ENCODE peak calls at places on chromosome X, in six cellular contexts. One of them, this sample, is unnamed.

GRCh38 chrX:72146527-72146926 is 14.8 kb upstream of the RTL5 start:
- DNase-seq in dermis microvascular lymphatic vessel endothelial cell: no peak
- DNase-seq in Daoy: no peak
- DNase-seq in NCI-H1092: no peak
- DNase-seq in tibial nerve: no peak
- DNase-seq in neural progenitor cell: no peak
- DNase-seq in this sample: no peak

GRCh38 chrX:148133099-148133725 is 152.1 kb downstream of the FMR1NB start:
- DNase-seq in dermis microvascular lymphatic vessel endothelial cell: peak
- DNase-seq in Daoy: no peak
- DNase-seq in NCI-H1092: no peak
- DNase-seq in tibial nerve: no peak
- DNase-seq in neural progenitor cell: no peak
- DNase-seq in this sample: no peak

GRCh38 chrX:75655627-75656026 is 129.4 kb downstream of the MAGEE2 start:
- DNase-seq in dermis microvascular lymphatic vessel endothelial cell: no peak
- DNase-seq in Daoy: no peak
- DNase-seq in NCI-H1092: no peak
- DNase-seq in tibial nerve: no peak
- DNase-seq in neural progenitor cell: no peak
- DNase-seq in this sample: no peak

GRCh38 chrX:126655061-126655460 is 102.4 kb upstream of the DCAF12L1 start:
- DNase-seq in dermis microvascular lymphatic vessel endothelial cell: no peak
- DNase-seq in Daoy: no peak
- DNase-seq in NCI-H1092: no peak
- DNase-seq in tibial nerve: no peak
- DNase-seq in neural progenitor cell: no peak
- DNase-seq in this sample: no peak

GRCh38 chrX:24979081-24979480 is 36.7 kb downstream of the ARX start:
- DNase-seq in dermis microvascular lymphatic vessel endothelial cell: no peak
- DNase-seq in Daoy: no peak
- DNase-seq in NCI-H1092: no peak
- DNase-seq in tibial nerve: no peak
- DNase-seq in neural progenitor cell: no peak
- DNase-seq in this sample: no peak

GRCh38 chrX:45445745-45446412 is 245.2 kb upstream of the DIPK2B start:
- DNase-seq in dermis microvascular lymphatic vessel endothelial cell: peak
- DNase-seq in Daoy: peak
- DNase-seq in NCI-H1092: no peak
- DNase-seq in tibial nerve: no peak
- DNase-seq in neural progenitor cell: no peak
- DNase-seq in this sample: no peak

GRCh38 chrX:67619253-67619652 is 75.4 kb downstream of the AR start:
- DNase-seq in dermis microvascular lymphatic vessel endothelial cell: peak
- DNase-seq in Daoy: no peak
- DNase-seq in NCI-H1092: no peak
- DNase-seq in tibial nerve: no peak
- DNase-seq in neural progenitor cell: no peak
- DNase-seq in this sample: no peak

GRCh38 chrX:1464282-1465131 is 11.8 kb upstream of the ASMTL start:
- DNase-seq in dermis microvascular lymphatic vessel endothelial cell: no peak
- DNase-seq in Daoy: no peak
- DNase-seq in NCI-H1092: no peak
- DNase-seq in tibial nerve: no peak
- DNase-seq in neural progenitor cell: no peak
- DNase-seq in this sample: no peak

GRCh38 chrX:1679238-1679637 is 64.4 kb downstream of the ASMT start:
- DNase-seq in dermis microvascular lymphatic vessel endothelial cell: no peak
- DNase-seq in Daoy: peak
- DNase-seq in NCI-H1092: no peak
- DNase-seq in tibial nerve: no peak
- DNase-seq in neural progenitor cell: no peak
- DNase-seq in this sample: no peak

GRCh38 chrX:24506082-24506481 is 41.0 kb downstream of the PDK3 start:
- DNase-seq in dermis microvascular lymphatic vessel endothelial cell: no peak
- DNase-seq in Daoy: peak
- DNase-seq in NCI-H1092: no peak
- DNase-seq in tibial nerve: no peak
- DNase-seq in neural progenitor cell: no peak
- DNase-seq in this sample: no peak

GRCh38 chrX:18956322-18957032 is 27.4 kb downstream of the PHKA2 start:
- DNase-seq in dermis microvascular lymphatic vessel endothelial cell: no peak
- DNase-seq in Daoy: no peak
- DNase-seq in NCI-H1092: no peak
- DNase-seq in tibial nerve: no peak
- DNase-seq in neural progenitor cell: no peak
- DNase-seq in this sample: no peak

GRCh38 chrX:17411189-17411588 is 36.2 kb downstream of the NHS start:
- DNase-seq in dermis microvascular lymphatic vessel endothelial cell: no peak
- DNase-seq in Daoy: no peak
- DNase-seq in NCI-H1092: no peak
- DNase-seq in tibial nerve: no peak
- DNase-seq in neural progenitor cell: no peak
- DNase-seq in this sample: no peak

GRCh38 chrX:76821276-76821675 is 393.8 kb downstream of the MAGEE1 start:
- DNase-seq in dermis microvascular lymphatic vessel endothelial cell: no peak
- DNase-seq in Daoy: no peak
- DNase-seq in NCI-H1092: no peak
- DNase-seq in tibial nerve: no peak
- DNase-seq in neural progenitor cell: no peak
- DNase-seq in this sample: no peak

GRCh38 chrX:15471016-15471415 is 22.1 kb downstream of the PIR start:
- DNase-seq in dermis microvascular lymphatic vessel endothelial cell: peak
- DNase-seq in Daoy: peak
- DNase-seq in NCI-H1092: peak
- DNase-seq in tibial nerve: peak
- DNase-seq in neural progenitor cell: peak
- DNase-seq in this sample: no peak

GRCh38 chrX:108199691-108200090 is 108.1 kb downstream of the ATG4A start:
- DNase-seq in dermis microvascular lymphatic vessel endothelial cell: peak
- DNase-seq in Daoy: peak
- DNase-seq in NCI-H1092: peak
- DNase-seq in tibial nerve: no peak
- DNase-seq in neural progenitor cell: peak
- DNase-seq in this sample: peak

GRCh38 chrX:47566841-47567240 is 5.8 kb downstream of the ARAF start:
- DNase-seq in dermis microvascular lymphatic vessel endothelial cell: no peak
- DNase-seq in Daoy: no peak
- DNase-seq in NCI-H1092: no peak
- DNase-seq in tibial nerve: no peak
- DNase-seq in neural progenitor cell: no peak
- DNase-seq in this sample: no peak

GRCh38 chrX:97672138-97672537 is 788.4 kb downstream of the RPA4 start:
- DNase-seq in dermis microvascular lymphatic vessel endothelial cell: no peak
- DNase-seq in Daoy: no peak
- DNase-seq in NCI-H1092: peak
- DNase-seq in tibial nerve: no peak
- DNase-seq in neural progenitor cell: no peak
- DNase-seq in this sample: peak

GRCh38 chrX:67723580-67724351 is 179.9 kb downstream of the AR start:
- DNase-seq in dermis microvascular lymphatic vessel endothelial cell: no peak
- DNase-seq in Daoy: no peak
- DNase-seq in NCI-H1092: no peak
- DNase-seq in tibial nerve: no peak
- DNase-seq in neural progenitor cell: no peak
- DNase-seq in this sample: no peak

GRCh38 chrX:130125090-130125489 is 14.8 kb upstream of the ELF4 start:
- DNase-seq in dermis microvascular lymphatic vessel endothelial cell: no peak
- DNase-seq in Daoy: peak
- DNase-seq in NCI-H1092: no peak
- DNase-seq in tibial nerve: peak
- DNase-seq in neural progenitor cell: no peak
- DNase-seq in this sample: no peak

GRCh38 chrX:136711147-136711546 is 63.2 kb downstream of the CD40LG start:
- DNase-seq in dermis microvascular lymphatic vessel endothelial cell: peak
- DNase-seq in Daoy: peak
- DNase-seq in NCI-H1092: peak
- DNase-seq in tibial nerve: peak
- DNase-seq in neural progenitor cell: peak
- DNase-seq in this sample: no peak

GRCh38 chrX:102126863-102127262 is 1.4 kb downstream of the TCEAL2 start:
- DNase-seq in dermis microvascular lymphatic vessel endothelial cell: no peak
- DNase-seq in Daoy: peak
- DNase-seq in NCI-H1092: no peak
- DNase-seq in tibial nerve: no peak
- DNase-seq in neural progenitor cell: no peak
- DNase-seq in this sample: no peak

GRCh38 chrX:135330709-135331108 is 21.4 kb downstream of the ETDC start:
- DNase-seq in dermis microvascular lymphatic vessel endothelial cell: no peak
- DNase-seq in Daoy: no peak
- DNase-seq in NCI-H1092: no peak
- DNase-seq in tibial nerve: no peak
- DNase-seq in neural progenitor cell: no peak
- DNase-seq in this sample: no peak

GRCh38 chrX:23062359-23062758 is 62.6 kb downstream of the DDX53 start:
- DNase-seq in dermis microvascular lymphatic vessel endothelial cell: peak
- DNase-seq in Daoy: peak
- DNase-seq in NCI-H1092: no peak
- DNase-seq in tibial nerve: no peak
- DNase-seq in neural progenitor cell: no peak
- DNase-seq in this sample: no peak

GRCh38 chrX:19931146-19931545 is 43.7 kb upstream of the SH3KBP1 start:
- DNase-seq in dermis microvascular lymphatic vessel endothelial cell: no peak
- DNase-seq in Daoy: no peak
- DNase-seq in NCI-H1092: no peak
- DNase-seq in tibial nerve: no peak
- DNase-seq in neural progenitor cell: no peak
- DNase-seq in this sample: no peak

GRCh38 chrX:31178769-31179125 is 106.9 kb upstream of the FTHL17 start:
- DNase-seq in dermis microvascular lymphatic vessel endothelial cell: no peak
- DNase-seq in Daoy: no peak
- DNase-seq in NCI-H1092: no peak
- DNase-seq in tibial nerve: no peak
- DNase-seq in neural progenitor cell: no peak
- DNase-seq in this sample: no peak

GRCh38 chrX:47576021-47576898 is 6.0 kb upstream of the TIMP1 start:
- DNase-seq in dermis microvascular lymphatic vessel endothelial cell: no peak
- DNase-seq in Daoy: no peak
- DNase-seq in NCI-H1092: no peak
- DNase-seq in tibial nerve: no peak
- DNase-seq in neural progenitor cell: no peak
- DNase-seq in this sample: no peak

GRCh38 chrX:88937616-88938015 is 190.6 kb downstream of the CPXCR1 start:
- DNase-seq in dermis microvascular lymphatic vessel endothelial cell: no peak
- DNase-seq in Daoy: no peak
- DNase-seq in NCI-H1092: no peak
- DNase-seq in tibial nerve: no peak
- DNase-seq in neural progenitor cell: no peak
- DNase-seq in this sample: no peak

GRCh38 chrX:106168107-106168506 is at the start of gene PWWP3B:
- DNase-seq in dermis microvascular lymphatic vessel endothelial cell: no peak
- DNase-seq in Daoy: peak
- DNase-seq in NCI-H1092: no peak
- DNase-seq in tibial nerve: peak
- DNase-seq in neural progenitor cell: peak
- DNase-seq in this sample: no peak

GRCh38 chrX:154308108-154308946 is 12.7 kb downstream of the TKTL1 start:
- DNase-seq in dermis microvascular lymphatic vessel endothelial cell: peak
- DNase-seq in Daoy: peak
- DNase-seq in NCI-H1092: no peak
- DNase-seq in tibial nerve: peak
- DNase-seq in neural progenitor cell: peak
- DNase-seq in this sample: no peak

GRCh38 chrX:6851140-6851539 is 296.4 kb upstream of the STS start:
- DNase-seq in dermis microvascular lymphatic vessel endothelial cell: no peak
- DNase-seq in Daoy: no peak
- DNase-seq in NCI-H1092: no peak
- DNase-seq in tibial nerve: no peak
- DNase-seq in neural progenitor cell: no peak
- DNase-seq in this sample: no peak

GRCh38 chrX:15576019-15576418 is 24.7 kb downstream of the ACE2 start:
- DNase-seq in dermis microvascular lymphatic vessel endothelial cell: peak
- DNase-seq in Daoy: peak
- DNase-seq in NCI-H1092: no peak
- DNase-seq in tibial nerve: no peak
- DNase-seq in neural progenitor cell: peak
- DNase-seq in this sample: no peak

GRCh38 chrX:20739038-20739745 is 472.5 kb upstream of the RPS6KA3 start:
- DNase-seq in dermis microvascular lymphatic vessel endothelial cell: no peak
- DNase-seq in Daoy: no peak
- DNase-seq in NCI-H1092: no peak
- DNase-seq in tibial nerve: no peak
- DNase-seq in neural progenitor cell: no peak
- DNase-seq in this sample: no peak

GRCh38 chrX:7202206-7202605 is 54.3 kb upstream of the PUDP start:
- DNase-seq in dermis microvascular lymphatic vessel endothelial cell: no peak
- DNase-seq in Daoy: no peak
- DNase-seq in NCI-H1092: no peak
- DNase-seq in tibial nerve: no peak
- DNase-seq in neural progenitor cell: no peak
- DNase-seq in this sample: no peak

GRCh38 chrX:1334854-1335253 is 1.7 kb upstream of the IL3RA start:
- DNase-seq in dermis microvascular lymphatic vessel endothelial cell: no peak
- DNase-seq in Daoy: no peak
- DNase-seq in NCI-H1092: no peak
- DNase-seq in tibial nerve: no peak
- DNase-seq in neural progenitor cell: no peak
- DNase-seq in this sample: no peak